ENCODE peak calls at places on chromosomes 16 and 17, in six cellular contexts. O is CD8-positive, alpha-beta T cell; F is spleen; S is thoracic aorta; J is tibial artery; C is endothelial cell of umbilical vein. B is an unnamed sample.

GRCh38 chr17:77807746-77808441 is 150.6 kb upstream of the TNRC6C start:
- DNase-seq in O (no peak), F (no peak), S (no peak), J (no peak), C (no peak), B (no peak)

GRCh38 chr16:3235856-3236669 is 1.1 kb upstream of the ZNF200 start:
- DNase-seq in O (peak; percentile 15), F (peak; percentile 91), S (no peak), J (no peak), C (no peak), B (peak; percentile 70)

GRCh38 chr17:41060052-41060604 is at the start of gene KRTAP2-3:
- DNase-seq in O (no peak), F (no peak), S (no peak), J (no peak), C (no peak), B (no peak)

GRCh38 chr16:73166394-73166971 is 118.6 kb upstream of the ZFHX3 start:
- DNase-seq in O (no peak), F (no peak), S (no peak), J (no peak), C (no peak), B (peak; percentile 66)

GRCh38 chr16:83403751-83404150 is 404.0 kb upstream of the HSBP1 start:
- DNase-seq in O (no peak), F (no peak), S (no peak), J (no peak), C (no peak), B (no peak)

GRCh38 chr17:32341141-32341856 is 674 bp downstream of the C17orf75 start:
- DNase-seq in O (no peak), F (no peak), S (no peak), J (no peak), C (peak; percentile 40), B (no peak)

GRCh38 chr16:57995721-57996405 is 4.6 kb downstream of the ZNF319 start:
- DNase-seq in O (no peak), F (peak; percentile 72), S (no peak), J (no peak), C (no peak), B (no peak)

GRCh38 chr17:81923302-81924260 is 4.0 kb downstream of the MAFG start:
- DNase-seq in O (no peak), F (peak; percentile 92), S (no peak), J (peak; percentile 84), C (no peak), B (peak; percentile 86)

GRCh38 chr17:77825621-77826020 is 132.9 kb upstream of the TNRC6C start:
- DNase-seq in O (no peak), F (peak; percentile 58), S (no peak), J (peak; percentile 39), C (no peak), B (peak; percentile 39)

GRCh38 chr17:82613283-82614094 is 34.8 kb downstream of the WDR45B start:
- DNase-seq in O (no peak), F (no peak), S (no peak), J (no peak), C (no peak), B (no peak)

GRCh38 chr17:49434821-49435581 is 20.3 kb upstream of the PHB1 start:
- DNase-seq in O (peak; percentile 13), F (no peak), S (no peak), J (peak; percentile 59), C (peak; percentile 42), B (no peak)

GRCh38 chr17:9241371-9241712 is 220.0 kb downstream of the NTN1 start:
- DNase-seq in O (no peak), F (no peak), S (no peak), J (peak; percentile 82), C (no peak), B (peak; percentile 87)

GRCh38 chr16:3716831-3717234 is 491 bp downstream of the TRAP1 start:
- DNase-seq in O (no peak), F (no peak), S (no peak), J (no peak), C (peak; percentile 32), B (no peak)

GRCh38 chr16:48124266-48124665 is 31.5 kb downstream of the ABCC12 start:
- DNase-seq in O (no peak), F (no peak), S (no peak), J (no peak), C (no peak), B (no peak)

GRCh38 chr17:48030531-48030930 is 7.1 kb downstream of the COPZ2 start:
- DNase-seq in O (no peak), F (no peak), S (no peak), J (no peak), C (no peak), B (no peak)

GRCh38 chr17:7855643-7856080 is 796 bp downstream of the TMEM88 start:
- DNase-seq in O (no peak), F (no peak), S (no peak), J (peak; percentile 79), C (peak; percentile 50), B (peak; percentile 77)
- H3K4me1 ChIP-seq in O (peaks cover 40% of the 10 kb centered on the region), F (peaks cover 84% of the 10 kb centered on the region), S (peaks cover 21% of the 10 kb centered on the region), J (peaks cover 45% of the 10 kb centered on the region), C (peaks cover 35% of the 10 kb centered on the region), B (peaks cover 44% of the 10 kb centered on the region)

GRCh38 chr17:17020821-17021193 is 21.4 kb upstream of the MPRIP start:
- DNase-seq in O (no peak), F (peak; percentile 29), S (no peak), J (no peak), C (no peak), B (no peak)

GRCh38 chr17:17018612-17019429 is 23.4 kb upstream of the MPRIP start:
- DNase-seq in O (no peak), F (peak; percentile 56), S (no peak), J (no peak), C (no peak), B (no peak)

GRCh38 chr17:17019891-17020456 is 22.3 kb upstream of the MPRIP start:
- DNase-seq in O (no peak), F (peak; percentile 52), S (no peak), J (no peak), C (no peak), B (no peak)

GRCh38 chr17:17018021-17018441 is 24.2 kb upstream of the MPRIP start:
- DNase-seq in O (no peak), F (peak; percentile 70), S (no peak), J (peak; percentile 57), C (no peak), B (peak; percentile 35)

DNA sequence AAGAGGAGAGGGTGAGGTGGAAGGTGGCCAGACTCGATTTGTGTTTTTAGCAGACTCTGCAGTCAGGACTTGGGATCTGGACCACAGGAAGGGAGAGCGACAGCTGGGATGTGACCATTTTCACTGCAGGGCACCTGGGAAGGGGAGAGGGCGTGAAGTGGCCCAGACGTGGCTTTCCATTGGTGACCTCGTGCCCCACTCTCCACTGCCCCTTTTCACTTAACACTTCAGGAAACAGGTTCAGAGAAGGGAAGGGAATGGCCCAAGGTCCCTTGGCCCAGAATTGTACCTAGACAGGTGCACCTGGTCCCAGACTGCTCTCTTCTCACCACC is 22.9 kb upstream of the MPRIP start:
- DNase-seq in O (no peak), F (no peak), S (no peak), J (no peak), C (no peak), B (no peak)
- H3K27ac ChIP-seq in O (no peak overlapping the region), F (no peak overlapping the region), S (no peak overlapping the region), J (no peak overlapping the region), C (no peak overlapping the region), B (no peak overlapping the region)

DNA sequence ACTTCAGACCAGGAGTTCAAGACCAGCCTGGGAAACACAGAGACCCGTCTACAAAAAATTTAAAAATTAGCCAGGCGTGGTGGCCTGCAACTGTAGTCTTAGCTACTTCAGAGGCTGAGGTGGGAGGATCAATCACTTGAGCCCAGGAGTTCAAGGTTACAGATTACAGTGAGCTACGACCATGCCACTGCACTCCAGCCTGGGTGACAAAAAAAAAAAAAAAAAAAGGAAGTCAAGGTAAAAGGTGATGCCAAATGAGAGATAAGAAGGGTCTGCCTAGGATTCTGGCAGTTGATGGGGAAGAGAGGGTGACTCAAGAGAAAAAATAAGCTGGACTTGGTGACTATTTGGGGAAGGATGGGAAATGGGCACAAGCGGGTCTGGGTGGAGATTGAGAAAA is 32.5 kb downstream of the MYO18A start:
- DNase-seq in O (no peak), F (no peak), S (no peak), J (no peak), C (no peak), B (no peak)
- H3K4me1 ChIP-seq in O (peaks cover 23% of the 10 kb centered on the region), F (peaks cover 81% of the 10 kb centered on the region), S (peaks cover 10% of the 10 kb centered on the region), J (peaks cover 25% of the 10 kb centered on the region), C (peaks cover 18% of the 10 kb centered on the region), B (peaks cover 23% of the 10 kb centered on the region)

DNA sequence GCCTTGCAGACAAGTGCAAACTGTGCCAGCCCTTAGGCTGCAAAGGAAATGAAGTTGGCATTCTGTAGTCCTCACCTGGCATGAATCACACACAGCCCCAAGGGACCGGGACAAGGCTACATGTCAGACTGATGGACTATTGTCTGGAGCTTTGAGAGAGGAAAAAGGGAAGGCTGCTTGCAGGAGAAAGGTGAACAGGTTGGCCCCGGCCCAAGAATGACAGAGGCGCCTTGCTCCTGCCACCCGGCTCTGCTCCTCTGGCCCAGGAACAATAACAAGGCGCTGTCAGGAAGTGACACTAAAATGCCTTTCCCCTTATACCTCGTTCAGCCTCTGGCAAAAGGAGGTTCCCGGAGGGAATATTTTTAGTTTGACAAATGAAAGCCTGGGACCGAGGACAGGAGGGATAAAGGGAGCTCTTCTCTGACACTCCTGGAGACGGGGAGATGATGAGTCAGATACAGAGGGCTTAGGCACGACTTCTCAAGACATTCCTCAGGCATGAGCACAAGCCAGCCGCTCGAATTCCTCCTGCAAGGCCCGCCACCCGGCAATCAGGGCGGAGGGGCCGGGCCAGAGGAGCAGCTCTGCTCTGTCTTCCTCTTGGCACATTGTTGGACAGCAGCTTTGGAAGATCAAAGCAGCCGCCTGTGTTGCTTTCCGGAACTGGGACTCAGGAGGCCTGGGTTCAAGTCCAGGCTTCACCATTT is 105.8 kb downstream of the NOG start:
- DNase-seq in O (no peak), F (no peak), S (peak; percentile 6), J (peak; percentile 71), C (peak; percentile 56), B (peak; percentile 80)
- H3K27ac ChIP-seq in O (no peak overlapping the region), F (no peak overlapping the region), S (peak overlapping the region; percentile 5), J (no peak overlapping the region), C (peak overlapping the region; percentile 88), B (peak overlapping the region; percentile 64)

GRCh38 chr16:85263214-85263613 is 150.9 kb upstream of the CIBAR2 start:
- DNase-seq in O (no peak), F (no peak), S (no peak), J (no peak), C (no peak), B (no peak)
- H3K4me1 ChIP-seq in O (peaks cover 11% of the 10 kb centered on the region), F (peaks cover 55% of the 10 kb centered on the region), S (no peaks in the 10 kb centered on the region), J (no peaks in the 10 kb centered on the region), C (no peaks in the 10 kb centered on the region), B (no peaks in the 10 kb centered on the region)

DNA sequence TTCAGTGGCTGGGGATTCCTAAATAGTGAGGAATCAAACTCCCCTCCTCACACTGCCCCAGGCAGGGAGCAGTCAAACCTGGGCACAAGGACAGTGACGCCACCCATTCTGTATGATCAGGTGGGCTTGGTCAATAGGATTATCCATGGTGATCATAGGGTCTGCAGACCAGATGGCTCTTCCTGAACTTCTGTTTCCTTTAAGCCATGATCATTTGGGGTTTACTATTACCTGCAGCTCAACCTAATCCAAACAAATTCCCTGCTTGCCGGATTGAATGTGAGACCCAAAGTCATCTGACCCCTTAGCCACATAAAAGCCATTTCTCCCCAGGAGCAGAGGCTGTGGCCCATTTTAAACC is 54.3 kb downstream of the PLXDC1 start:
- DNase-seq in O (no peak), F (no peak), S (no peak), J (no peak), C (no peak), B (no peak)
- H3K27ac ChIP-seq in O (no peak overlapping the region), F (peak overlapping the region; percentile 26), S (no peak overlapping the region), J (no peak overlapping the region), C (no peak overlapping the region), B (peak overlapping the region; percentile 55)

GRCh38 chr17:17732892-17733670 is 51.8 kb downstream of the RAI1 start:
- DNase-seq in O (no peak), F (no peak), S (no peak), J (no peak), C (no peak), B (no peak)
- H3K4me1 ChIP-seq in O (peaks cover 37% of the 10 kb centered on the region), F (peaks cover 89% of the 10 kb centered on the region), S (peaks cover 2% of the 10 kb centered on the region), J (peaks cover 34% of the 10 kb centered on the region), C (no peaks in the 10 kb centered on the region), B (peaks cover 40% of the 10 kb centered on the region)

B was measured in sigmoid colon.